ENCODE peak calls at places on chromosomes 16 and 17, in five cellular contexts. I, P, D, H and Q are unnamed samples.

GRCh38 chr17:20225162-20226115 is 216.3 kb downstream of the SPECC1 start:
- DNase-seq in P (no peak), H (no peak), I (no peak), D (no peak), Q (no peak)

GRCh38 chr17:37168731-37169353 is 206.9 kb upstream of the C17orf78 start:
- DNase-seq in P (no peak), H (no peak), I (no peak), D (no peak), Q (no peak)

GRCh38 chr16:54077412-54077821 is 209.2 kb downstream of the IRX3 start:
- DNase-seq in D (no peak), P (no peak), I (no peak), H (peak), Q (no peak)

GRCh38 chr16:74563828-74564263 is 43.1 kb downstream of the GLG1 start:
- DNase-seq in D (no peak), I (no peak), H (no peak), P (no peak), Q (no peak)

GRCh38 chr16:83808573-83809014 is 816 bp downstream of the HSBP1 start:
- DNase-seq in H (no peak), P (no peak), D (no peak), I (no peak), Q (no peak)

GRCh38 chr16:74999208-74999682 is 421 bp downstream of the ZNRF1 start:
- DNase-seq in P (peak), H (no peak), I (no peak), D (peak), Q (no peak)

GRCh38 chr16:57999971-58000705 is at the start of gene ZNF319:
- DNase-seq in P (no peak), H (no peak), I (no peak), D (no peak), Q (no peak)

GRCh38 chr17:7704601-7705268 is at the start of gene EFNB3:
- DNase-seq in H (peak), D (no peak), I (no peak), P (no peak), Q (no peak)

GRCh38 chr17:57418463-57419246 is 162.3 kb downstream of the MSI2 start:
- DNase-seq in D (no peak), I (no peak), P (no peak), H (no peak), Q (no peak)

GRCh38 chr16:67922740-67923139 is 8.9 kb downstream of the CTRL start:
- DNase-seq in I (no peak), H (no peak), P (no peak), D (no peak), Q (peak)

GRCh38 chr16:25155553-25156460 is 44.3 kb downstream of the LCMT1 start:
- DNase-seq in D (no peak), I (no peak), H (no peak), P (no peak), Q (no peak)

GRCh38 chr16:76176616-76177015 is 100.6 kb upstream of the CNTNAP4 start:
- DNase-seq in P (no peak), I (no peak), H (no peak), D (no peak), Q (no peak)

GRCh38 chr16:70437582-70438324 is 1.1 kb downstream of the ST3GAL2 start:
- DNase-seq in P (no peak), D (no peak), H (no peak), I (no peak), Q (no peak)

GRCh38 chr16:4609200-4610010 is 5.3 kb downstream of the UBALD1 start:
- DNase-seq in H (no peak), D (no peak), I (no peak), P (no peak), Q (no peak)

GRCh38 chr16:49352923-49353322 is 20.7 kb upstream of the C16orf78 start:
- DNase-seq in H (no peak), I (no peak), D (no peak), P (no peak), Q (no peak)

GRCh38 chr16:23276821-23277220 is 25.3 kb upstream of the SCNN1B start:
- DNase-seq in P (no peak), H (no peak), I (no peak), D (no peak), Q (no peak)

GRCh38 chr17:64502809-64503208 is 3.3 kb downstream of the DDX5 start:
- DNase-seq in H (no peak), I (no peak), P (no peak), D (no peak), Q (no peak)
- TF ChIP-seq POLR2A in H (no peak), I (no peak), P (no peak), D (no peak), Q (no peak)

GRCh38 chr17:55264640-55265298 is at the start of gene HLF:
- DNase-seq in P (peak), I (peak), H (peak), D (peak), Q (peak)
- TF ChIP-seq POLR2A in P (no peak), I (peak), H (no peak), D (no peak), Q (no peak)

GRCh38 chr17:81511550-81511799 is 1.1 kb downstream of the ACTG1 start:
- DNase-seq in D (no peak), H (no peak), I (no peak), P (no peak), Q (no peak)

GRCh38 chr17:81511800-81512559 is 619 bp downstream of the ACTG1 start:
- DNase-seq in H (no peak), D (no peak), P (peak), I (no peak), Q (no peak)

GRCh38 chr17:81513669-81514484 is 1.3 kb upstream of the ACTG1 start:
- DNase-seq in I (peak), P (peak), D (peak), H (peak), Q (peak)

GRCh38 chr17:81512984-81513668 is 527 bp upstream of the ACTG1 start:
- DNase-seq in P (peak), I (peak), D (peak), H (peak), Q (peak)

GRCh38 chr17:81512560-81512983 is at the start of gene ACTG1:
- DNase-seq in I (peak), D (peak), H (peak), P (peak), Q (peak)
- TF ChIP-seq POLR2A in I (peak), D (peak), H (peak), P (peak), Q (peak)

GRCh38 chr17:81867952-81868673 is 3.0 kb downstream of the ARHGDIA start:
- DNase-seq in D (peak), I (no peak), H (no peak), P (no peak), Q (no peak)

GRCh38 chr17:81870155-81870977 is 771 bp downstream of the ARHGDIA start:
- DNase-seq in H (no peak), P (peak), I (no peak), D (peak), Q (no peak)

GRCh38 chr17:81870978-81871386 is at the start of gene ARHGDIA:
- DNase-seq in H (no peak), P (no peak), I (peak), D (no peak), Q (no peak)

GRCh38 chr17:81868674-81869220 is 2.4 kb downstream of the ARHGDIA start:
- DNase-seq in I (no peak), P (no peak), H (peak), D (peak), Q (no peak)

DNA sequence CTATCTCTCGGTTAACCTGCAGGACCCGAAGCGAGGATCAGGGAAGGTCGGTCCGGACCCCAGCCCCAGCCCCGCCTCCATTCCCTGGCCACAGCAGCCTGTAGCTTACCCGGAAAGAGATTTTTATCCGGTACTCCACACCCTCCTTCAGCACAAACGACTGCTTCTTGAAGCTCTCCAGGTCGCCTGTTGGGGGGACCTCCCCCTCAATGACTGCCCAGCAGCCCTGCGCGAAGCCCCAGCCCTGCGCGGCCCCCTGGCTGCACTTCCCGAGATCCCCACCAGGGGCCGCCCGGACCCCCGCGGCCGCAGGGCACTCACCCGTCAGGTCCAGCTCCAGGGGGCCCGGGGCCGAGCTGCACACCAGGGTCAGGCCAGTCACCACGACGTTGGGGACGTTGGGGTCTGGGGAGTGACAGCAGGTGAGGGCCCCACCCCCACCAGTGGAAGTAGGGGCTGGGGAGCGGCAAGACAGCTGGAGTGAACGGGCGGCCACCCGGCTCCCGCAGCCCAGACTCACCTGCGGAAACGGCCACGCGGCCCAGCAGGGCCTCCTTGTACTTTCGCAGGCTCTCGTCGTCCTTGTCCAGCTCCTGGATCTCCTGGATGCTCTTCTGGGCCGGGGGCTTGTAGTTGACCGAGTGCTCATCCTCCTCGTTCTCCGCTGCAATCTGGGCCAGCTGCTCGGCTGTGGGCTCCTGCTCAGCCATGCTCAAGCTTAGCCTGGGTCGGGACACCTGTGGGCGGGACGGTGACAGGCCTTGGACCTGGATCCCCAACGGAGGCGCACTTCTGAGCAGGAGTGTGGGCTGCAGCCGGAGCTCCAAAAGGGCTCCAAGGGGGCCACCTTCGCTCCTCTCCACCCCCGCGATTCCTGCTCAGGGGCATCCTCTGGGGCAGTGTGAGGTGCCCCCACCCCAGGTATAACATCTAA is 1.6 kb downstream of the ARHGDIA start:
- DNase-seq in H (peak), P (peak), D (peak), I (no peak), Q (no peak)
- TF ChIP-seq POLR2A in H (peak), P (no peak), D (no peak), I (no peak), Q (no peak)

DNA sequence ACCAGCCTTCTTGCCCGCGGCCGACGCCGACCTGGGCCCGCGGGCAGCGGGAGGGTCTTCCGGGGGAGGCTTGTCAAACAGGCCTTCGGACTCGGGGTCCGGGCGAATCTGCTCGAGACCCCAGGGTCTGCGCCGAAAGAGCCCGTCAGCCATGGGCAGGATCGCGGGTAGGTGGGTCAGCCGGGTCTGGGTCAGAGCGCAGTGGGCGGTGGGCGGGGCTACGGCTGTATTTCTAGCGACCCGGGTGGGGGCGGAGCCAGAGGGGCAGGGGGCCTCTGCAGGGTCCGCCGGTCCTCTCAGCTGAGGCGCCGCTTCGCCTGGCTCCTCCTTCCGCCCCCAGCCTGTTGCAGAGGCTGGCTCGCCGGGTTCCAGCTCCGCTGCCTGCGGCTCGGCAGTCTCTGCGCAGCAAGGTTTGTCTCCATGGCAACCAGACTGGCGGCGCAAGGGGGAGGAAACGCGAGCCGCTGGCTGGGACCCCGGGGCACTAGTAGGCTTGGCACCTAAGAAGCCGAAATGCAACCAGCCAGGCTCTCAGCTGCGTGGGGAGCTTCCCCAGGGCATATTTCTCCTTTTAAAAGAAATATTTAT is 14.5 kb downstream of the MIS12 start:
- DNase-seq in D (peak), I (peak), P (peak), H (peak), Q (peak)
- TF ChIP-seq POLR2A in D (peak), I (no peak), P (no peak), H (no peak), Q (no peak)

GRCh38 chr17:75365009-75365930 is 40.2 kb downstream of the GRB2 start:
- DNase-seq in I (no peak), P (no peak), D (no peak), H (no peak), Q (no peak)

GRCh38 chr17:75364078-75364477 is 41.4 kb downstream of the GRB2 start:
- DNase-seq in P (no peak), I (no peak), D (no peak), H (no peak), Q (no peak)

GRCh38 chr17:75366432-75366831 is 39.0 kb downstream of the GRB2 start:
- DNase-seq in D (no peak), P (no peak), H (no peak), I (no peak), Q (no peak)

GRCh38 chr17:75367312-75367711 is 38.2 kb downstream of the GRB2 start:
- DNase-seq in H (peak), P (no peak), I (no peak), D (no peak), Q (no peak)

GRCh38 chr17:75365931-75366275 is 39.6 kb downstream of the GRB2 start:
- DNase-seq in P (no peak), D (no peak), H (no peak), I (no peak), Q (no peak)
- TF ChIP-seq POLR2A in P (no peak), D (no peak), H (no peak), I (no peak), Q (no peak)

DNA sequence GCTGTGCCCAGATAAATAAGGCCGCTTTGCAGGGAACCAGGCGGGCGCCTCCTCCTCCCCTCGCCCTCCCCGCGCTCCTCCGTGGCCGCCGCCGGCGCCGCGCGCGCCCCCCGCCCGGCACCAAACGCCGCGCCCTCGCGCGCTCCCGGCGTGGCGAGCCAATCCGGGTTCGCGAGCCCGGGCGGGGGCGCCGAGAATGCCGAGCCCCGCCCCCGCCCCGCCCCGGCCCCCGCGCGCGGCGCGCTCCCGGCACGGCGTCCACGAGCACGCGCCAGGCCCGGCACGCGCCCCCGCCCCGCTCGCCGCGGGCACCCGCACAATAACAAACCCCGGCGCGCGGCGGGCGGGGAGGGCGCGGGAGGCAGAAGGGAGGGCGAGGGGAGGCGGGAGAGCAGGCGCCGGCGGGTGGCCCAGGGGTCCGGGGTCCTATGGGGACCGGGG is at the start of gene FBXL16:
- DNase-seq in I (no peak), H (no peak), P (peak), D (no peak), Q (no peak)
- TF ChIP-seq POLR2A in I (no peak), H (no peak), P (no peak), D (no peak), Q (no peak)